ENCODE peak calls at places on chromosome 19, in nine cellular contexts. One of them, this sample, is unnamed.

GRCh38 chr19:50981587-50982146 is 2.0 kb downstream of the KLK7 start:
- DNase-seq in AG09309: no peak
- DNase-seq in skeletal muscle cell: no peak
- DNase-seq in AG04450: no peak
- DNase-seq in right cardiac atrium: no peak
- DNase-seq in AG10803: no peak
- DNase-seq in lower leg skin: no peak
- DNase-seq in tibial artery: no peak
- DNase-seq in neural progenitor cell: no peak
- DNase-seq in this sample: no peak

GRCh38 chr19:6481541-6482342 is at the start of gene DENND1C:
- DNase-seq in AG04450: no peak
- DNase-seq in lower leg skin: no peak
- DNase-seq in AG10803: no peak
- DNase-seq in neural progenitor cell: peak
- DNase-seq in skeletal muscle cell: no peak
- DNase-seq in right cardiac atrium: peak
- DNase-seq in AG09309: no peak
- DNase-seq in tibial artery: no peak
- DNase-seq in this sample: peak

GRCh38 chr19:10501971-10502523 is 1.1 kb downstream of the KEAP1 start:
- DNase-seq in AG04450: no peak
- DNase-seq in neural progenitor cell: peak
- DNase-seq in AG09309: no peak
- DNase-seq in tibial artery: peak
- DNase-seq in right cardiac atrium: peak
- DNase-seq in skeletal muscle cell: no peak
- DNase-seq in lower leg skin: no peak
- DNase-seq in AG10803: peak
- DNase-seq in this sample: no peak

GRCh38 chr19:1168877-1169791 is 4.9 kb downstream of the SBNO2 start:
- DNase-seq in right cardiac atrium: peak
- DNase-seq in AG09309: no peak
- DNase-seq in lower leg skin: no peak
- DNase-seq in AG04450: no peak
- DNase-seq in AG10803: peak
- DNase-seq in skeletal muscle cell: no peak
- DNase-seq in neural progenitor cell: no peak
- DNase-seq in tibial artery: no peak
- DNase-seq in this sample: no peak

GRCh38 chr19:15810335-15810734 is 5.1 kb downstream of the OR10H1 start:
- DNase-seq in AG10803: no peak
- DNase-seq in right cardiac atrium: peak
- DNase-seq in tibial artery: no peak
- DNase-seq in skeletal muscle cell: no peak
- DNase-seq in AG04450: no peak
- DNase-seq in lower leg skin: no peak
- DNase-seq in AG09309: no peak
- DNase-seq in neural progenitor cell: no peak
- DNase-seq in this sample: no peak

GRCh38 chr19:9793051-9793591 is 24.6 kb upstream of the ZNF846 start:
- DNase-seq in lower leg skin: peak
- DNase-seq in AG10803: peak
- DNase-seq in AG04450: no peak
- DNase-seq in skeletal muscle cell: no peak
- DNase-seq in AG09309: no peak
- DNase-seq in neural progenitor cell: no peak
- DNase-seq in right cardiac atrium: peak
- DNase-seq in tibial artery: no peak
- DNase-seq in this sample: peak

GRCh38 chr19:10193666-10194499 is 870 bp downstream of the DNMT1 start:
- DNase-seq in neural progenitor cell: no peak
- DNase-seq in skeletal muscle cell: no peak
- DNase-seq in right cardiac atrium: no peak
- DNase-seq in tibial artery: no peak
- DNase-seq in AG04450: no peak
- DNase-seq in lower leg skin: peak
- DNase-seq in AG10803: peak
- DNase-seq in AG09309: no peak
- DNase-seq in this sample: no peak

GRCh38 chr19:35048911-35049411 is 7.4 kb downstream of the HPN start:
- DNase-seq in skeletal muscle cell: no peak
- DNase-seq in right cardiac atrium: peak
- DNase-seq in AG04450: no peak
- DNase-seq in AG09309: no peak
- DNase-seq in neural progenitor cell: no peak
- DNase-seq in tibial artery: no peak
- DNase-seq in lower leg skin: no peak
- DNase-seq in AG10803: no peak
- DNase-seq in this sample: no peak

GRCh38 chr19:48896191-48896720 is 2.3 kb downstream of the TULP2 start:
- DNase-seq in tibial artery: peak
- DNase-seq in AG09309: no peak
- DNase-seq in AG04450: no peak
- DNase-seq in neural progenitor cell: peak
- DNase-seq in skeletal muscle cell: no peak
- DNase-seq in AG10803: peak
- DNase-seq in right cardiac atrium: peak
- DNase-seq in lower leg skin: peak
- DNase-seq in this sample: no peak

GRCh38 chr19:15353908-15354307 is 21.6 kb upstream of the BRD4 start:
- DNase-seq in lower leg skin: no peak
- DNase-seq in skeletal muscle cell: no peak
- DNase-seq in right cardiac atrium: no peak
- DNase-seq in neural progenitor cell: no peak
- DNase-seq in AG04450: no peak
- DNase-seq in AG10803: no peak
- DNase-seq in tibial artery: no peak
- DNase-seq in AG09309: no peak
- DNase-seq in this sample: no peak

GRCh38 chr19:7622933-7623685 is 6.2 kb downstream of the XAB2 start:
- DNase-seq in AG04450: no peak
- DNase-seq in tibial artery: no peak
- DNase-seq in neural progenitor cell: no peak
- DNase-seq in right cardiac atrium: peak
- DNase-seq in AG09309: no peak
- DNase-seq in skeletal muscle cell: no peak
- DNase-seq in AG10803: no peak
- DNase-seq in lower leg skin: no peak
- DNase-seq in this sample: no peak

GRCh38 chr19:32614916-32615315 is 33.9 kb downstream of the PDCD5 start:
- DNase-seq in tibial artery: peak
- DNase-seq in AG04450: no peak
- DNase-seq in AG10803: no peak
- DNase-seq in AG09309: no peak
- DNase-seq in right cardiac atrium: no peak
- DNase-seq in skeletal muscle cell: no peak
- DNase-seq in lower leg skin: no peak
- DNase-seq in neural progenitor cell: no peak
- DNase-seq in this sample: no peak

GRCh38 chr19:10339380-10339960 is at the start of gene ICAM3:
- DNase-seq in lower leg skin: no peak
- DNase-seq in right cardiac atrium: no peak
- DNase-seq in AG10803: no peak
- DNase-seq in neural progenitor cell: no peak
- DNase-seq in AG04450: no peak
- DNase-seq in AG09309: no peak
- DNase-seq in skeletal muscle cell: no peak
- DNase-seq in tibial artery: no peak
- DNase-seq in this sample: peak

GRCh38 chr19:51341066-51341465 is 873 bp downstream of the VSIG10L start:
- DNase-seq in tibial artery: no peak
- DNase-seq in lower leg skin: no peak
- DNase-seq in right cardiac atrium: peak
- DNase-seq in AG04450: no peak
- DNase-seq in AG10803: no peak
- DNase-seq in neural progenitor cell: no peak
- DNase-seq in skeletal muscle cell: no peak
- DNase-seq in AG09309: no peak
- DNase-seq in this sample: no peak

GRCh38 chr19:35512831-35513230 is 618 bp downstream of the DMKN start:
- DNase-seq in right cardiac atrium: no peak
- DNase-seq in lower leg skin: no peak
- DNase-seq in tibial artery: no peak
- DNase-seq in skeletal muscle cell: no peak
- DNase-seq in AG10803: no peak
- DNase-seq in AG04450: no peak
- DNase-seq in neural progenitor cell: no peak
- DNase-seq in AG09309: no peak
- DNase-seq in this sample: no peak

GRCh38 chr19:48501446-48501960 is 10.1 kb downstream of the LMTK3 start:
- DNase-seq in lower leg skin: no peak
- DNase-seq in AG04450: no peak
- DNase-seq in AG10803: no peak
- DNase-seq in skeletal muscle cell: no peak
- DNase-seq in AG09309: no peak
- DNase-seq in right cardiac atrium: peak
- DNase-seq in tibial artery: peak
- DNase-seq in neural progenitor cell: peak
- DNase-seq in this sample: no peak

DNA sequence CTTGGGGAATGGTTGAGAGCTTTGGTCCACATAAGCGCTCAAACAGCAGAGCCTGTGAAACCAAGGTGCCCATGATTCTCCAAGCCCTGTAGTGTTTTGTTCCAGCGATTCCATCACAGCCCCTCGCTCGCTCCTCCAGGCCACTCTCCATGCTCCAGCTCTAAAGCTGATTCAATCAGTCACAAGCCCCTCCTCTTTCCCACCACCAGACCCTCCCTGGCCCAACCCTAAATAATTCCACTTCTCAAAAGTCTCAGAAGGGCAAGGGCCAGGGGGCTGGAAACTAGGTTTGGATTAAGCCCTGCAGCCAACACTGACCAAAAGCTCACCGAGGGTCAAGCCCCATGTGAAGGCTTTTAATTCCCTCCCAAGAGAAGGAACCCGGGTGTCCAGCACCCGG is 1.5 kb downstream of the ZNF296 start:
- DNase-seq in neural progenitor cell: peak
- DNase-seq in AG04450: no peak
- DNase-seq in right cardiac atrium: peak
- DNase-seq in AG09309: no peak
- DNase-seq in lower leg skin: no peak
- DNase-seq in AG10803: no peak
- DNase-seq in skeletal muscle cell: no peak
- DNase-seq in tibial artery: no peak
- DNase-seq in this sample: no peak
- H3K4me3 ChIP-seq in neural progenitor cell: peak
- H3K4me3 ChIP-seq in AG04450: no peak
- H3K4me3 ChIP-seq in right cardiac atrium: no peak
- H3K4me3 ChIP-seq in AG09309: no peak
- H3K4me3 ChIP-seq in lower leg skin: no peak
- H3K4me3 ChIP-seq in AG10803: no peak
- H3K4me3 ChIP-seq in skeletal muscle cell: no peak
- H3K4me3 ChIP-seq in tibial artery: no peak
- H3K4me3 ChIP-seq in this sample: no peak

DNA sequence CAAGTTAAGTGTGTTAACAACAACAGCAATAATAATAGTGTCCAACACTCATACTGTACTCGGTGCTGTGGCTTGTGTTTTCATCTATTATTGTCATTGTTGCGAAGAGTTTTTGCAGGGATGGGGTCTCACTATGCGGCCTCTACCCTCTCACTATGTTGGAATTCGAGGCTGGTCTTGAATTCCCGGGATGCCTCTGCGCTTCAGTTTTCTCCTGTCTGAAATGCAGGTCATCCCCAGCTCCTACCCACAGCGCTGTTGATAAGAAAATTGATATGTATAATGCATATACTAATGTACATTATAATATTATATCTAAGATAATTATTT is 4.9 kb upstream of the SBK3 start:
- DNase-seq in AG04450: no peak
- DNase-seq in tibial artery: no peak
- DNase-seq in neural progenitor cell: no peak
- DNase-seq in right cardiac atrium: no peak
- DNase-seq in skeletal muscle cell: no peak
- DNase-seq in AG09309: no peak
- DNase-seq in lower leg skin: no peak
- DNase-seq in AG10803: no peak
- DNase-seq in this sample: no peak
- H3K4me3 ChIP-seq in AG04450: no peak
- H3K4me3 ChIP-seq in tibial artery: no peak
- H3K4me3 ChIP-seq in neural progenitor cell: peak
- H3K4me3 ChIP-seq in right cardiac atrium: no peak
- H3K4me3 ChIP-seq in skeletal muscle cell: no peak
- H3K4me3 ChIP-seq in AG09309: no peak
- H3K4me3 ChIP-seq in lower leg skin: no peak
- H3K4me3 ChIP-seq in AG10803: no peak
- H3K4me3 ChIP-seq in this sample: no peak

GRCh38 chr19:13629687-13630357 is 123.5 kb upstream of the CACNA1A start:
- DNase-seq in neural progenitor cell: no peak
- DNase-seq in skeletal muscle cell: peak
- DNase-seq in right cardiac atrium: no peak
- DNase-seq in AG09309: peak
- DNase-seq in AG10803: peak
- DNase-seq in AG04450: no peak
- DNase-seq in lower leg skin: no peak
- DNase-seq in tibial artery: no peak
- DNase-seq in this sample: no peak

GRCh38 chr19:13634658-13635057 is 128.4 kb upstream of the CACNA1A start:
- DNase-seq in AG04450: no peak
- DNase-seq in right cardiac atrium: no peak
- DNase-seq in lower leg skin: no peak
- DNase-seq in skeletal muscle cell: no peak
- DNase-seq in AG10803: no peak
- DNase-seq in neural progenitor cell: no peak
- DNase-seq in tibial artery: no peak
- DNase-seq in AG09309: no peak
- DNase-seq in this sample: no peak

GRCh38 chr19:13637664-13638063 is 126.7 kb upstream of the MRI1 start:
- DNase-seq in AG04450: no peak
- DNase-seq in tibial artery: no peak
- DNase-seq in skeletal muscle cell: no peak
- DNase-seq in AG09309: no peak
- DNase-seq in AG10803: peak
- DNase-seq in lower leg skin: no peak
- DNase-seq in neural progenitor cell: no peak
- DNase-seq in right cardiac atrium: no peak
- DNase-seq in this sample: no peak

GRCh38 chr19:13633522-13633922 is 127.2 kb upstream of the CACNA1A start:
- DNase-seq in right cardiac atrium: no peak
- DNase-seq in AG09309: no peak
- DNase-seq in lower leg skin: no peak
- DNase-seq in neural progenitor cell: no peak
- DNase-seq in tibial artery: no peak
- DNase-seq in AG10803: no peak
- DNase-seq in skeletal muscle cell: no peak
- DNase-seq in AG04450: no peak
- DNase-seq in this sample: no peak

GRCh38 chr19:13633109-13633508 is 126.8 kb upstream of the CACNA1A start:
- DNase-seq in AG04450: peak
- DNase-seq in lower leg skin: no peak
- DNase-seq in right cardiac atrium: no peak
- DNase-seq in tibial artery: no peak
- DNase-seq in AG10803: no peak
- DNase-seq in skeletal muscle cell: peak
- DNase-seq in AG09309: no peak
- DNase-seq in neural progenitor cell: peak
- DNase-seq in this sample: no peak
- H3K4me3 ChIP-seq in AG04450: no peak
- H3K4me3 ChIP-seq in lower leg skin: no peak
- H3K4me3 ChIP-seq in right cardiac atrium: no peak
- H3K4me3 ChIP-seq in tibial artery: no peak
- H3K4me3 ChIP-seq in AG10803: no peak
- H3K4me3 ChIP-seq in skeletal muscle cell: no peak
- H3K4me3 ChIP-seq in AG09309: no peak
- H3K4me3 ChIP-seq in neural progenitor cell: no peak
- H3K4me3 ChIP-seq in this sample: no peak

GRCh38 chr19:18265611-18265981 is 8.7 kb downstream of the IQCN start:
- DNase-seq in tibial artery: no peak
- DNase-seq in neural progenitor cell: no peak
- DNase-seq in lower leg skin: no peak
- DNase-seq in AG10803: no peak
- DNase-seq in skeletal muscle cell: no peak
- DNase-seq in right cardiac atrium: no peak
- DNase-seq in AG04450: no peak
- DNase-seq in AG09309: no peak
- DNase-seq in this sample: peak
- H3K4me3 ChIP-seq in tibial artery: no peak
- H3K4me3 ChIP-seq in neural progenitor cell: no peak
- H3K4me3 ChIP-seq in lower leg skin: no peak
- H3K4me3 ChIP-seq in AG10803: no peak
- H3K4me3 ChIP-seq in skeletal muscle cell: no peak
- H3K4me3 ChIP-seq in right cardiac atrium: no peak
- H3K4me3 ChIP-seq in AG04450: no peak
- H3K4me3 ChIP-seq in AG09309: no peak
- H3K4me3 ChIP-seq in this sample: peak

This sample was measured in Jurkat, Clone E6-1.